ENCODE peak calls at places on chromosome 22, in four cellular contexts. Y is WTC11, N is GM12878, D is K562. J is an unnamed sample.

GRCh38 chr22:44318751-44319150 is 6.0 kb upstream of the SHISAL1 start:
- DNase-seq in Y (no peak), D (no peak), N (no peak), J (no peak)

GRCh38 chr22:43433904-43434600 is 22.2 kb downstream of the MPPED1 start:
- DNase-seq in Y (no peak), N (no peak), D (no peak), J (no peak)

GRCh38 chr22:35593885-35594470 is 23.2 kb downstream of the MB start:
- DNase-seq in D (no peak), N (no peak), Y (no peak), J (no peak)

GRCh38 chr22:39471421-39472141 is 14.8 kb downstream of the MGAT3 start:
- DNase-seq in D (peak), Y (no peak), N (peak), J (no peak)

GRCh38 chr22:35589071-35589735 is 27.9 kb downstream of the MB start:
- DNase-seq in N (no peak), D (no peak), Y (no peak), J (no peak)

GRCh38 chr22:23002612-23003180 is 67.6 kb upstream of the GNAZ start:
- DNase-seq in D (peak), Y (no peak), N (no peak), J (no peak)

GRCh38 chr22:30267382-30268302 is 991 bp upstream of the OSM start:
- DNase-seq in Y (no peak), D (no peak), N (no peak), J (no peak)

GRCh38 chr22:24107668-24108067 is 73.6 kb upstream of the SUSD2 start:
- DNase-seq in N (no peak), D (no peak), Y (no peak), J (no peak)

GRCh38 chr22:44133161-44133560 is 47.6 kb upstream of the PARVG start:
- DNase-seq in N (no peak), D (no peak), Y (no peak), J (no peak)

GRCh38 chr22:48724899-48725298 is 1102.8 kb downstream of the BRD1 start:
- DNase-seq in D (no peak), Y (no peak), N (no peak), J (no peak)

GRCh38 chr22:44400763-44401060 is 88.0 kb upstream of the SHISAL1 start:
- DNase-seq in D (no peak), N (no peak), Y (no peak), J (peak)

GRCh38 chr22:38694049-38694448 is 6.7 kb downstream of the JOSD1 start:
- DNase-seq in Y (no peak), D (no peak), N (no peak), J (no peak)

GRCh38 chr22:30602049-30602448 is 4.9 kb upstream of the TCN2 start:
- DNase-seq in Y (no peak), D (no peak), N (no peak), J (no peak)

GRCh38 chr22:39994046-39994565 is 648 bp upstream of the FAM83F start:
- DNase-seq in Y (no peak), D (peak), N (no peak), J (no peak)

GRCh38 chr22:43529954-43530863 is 118.4 kb downstream of the MPPED1 start:
- DNase-seq in Y (no peak), D (no peak), N (no peak), J (no peak)

GRCh38 chr22:41302016-41302767 is 867 bp downstream of the ZC3H7B start:
- DNase-seq in N (no peak), Y (peak), D (peak), J (peak)

GRCh38 chr22:19085233-19086043 is 36.8 kb downstream of the DGCR2 start:
- DNase-seq in D (peak), N (peak), Y (no peak), J (peak)

GRCh38 chr22:40178417-40179409 is 988 bp downstream of the TNRC6B start:
- DNase-seq in Y (no peak), N (no peak), D (no peak), J (peak)

DNA sequence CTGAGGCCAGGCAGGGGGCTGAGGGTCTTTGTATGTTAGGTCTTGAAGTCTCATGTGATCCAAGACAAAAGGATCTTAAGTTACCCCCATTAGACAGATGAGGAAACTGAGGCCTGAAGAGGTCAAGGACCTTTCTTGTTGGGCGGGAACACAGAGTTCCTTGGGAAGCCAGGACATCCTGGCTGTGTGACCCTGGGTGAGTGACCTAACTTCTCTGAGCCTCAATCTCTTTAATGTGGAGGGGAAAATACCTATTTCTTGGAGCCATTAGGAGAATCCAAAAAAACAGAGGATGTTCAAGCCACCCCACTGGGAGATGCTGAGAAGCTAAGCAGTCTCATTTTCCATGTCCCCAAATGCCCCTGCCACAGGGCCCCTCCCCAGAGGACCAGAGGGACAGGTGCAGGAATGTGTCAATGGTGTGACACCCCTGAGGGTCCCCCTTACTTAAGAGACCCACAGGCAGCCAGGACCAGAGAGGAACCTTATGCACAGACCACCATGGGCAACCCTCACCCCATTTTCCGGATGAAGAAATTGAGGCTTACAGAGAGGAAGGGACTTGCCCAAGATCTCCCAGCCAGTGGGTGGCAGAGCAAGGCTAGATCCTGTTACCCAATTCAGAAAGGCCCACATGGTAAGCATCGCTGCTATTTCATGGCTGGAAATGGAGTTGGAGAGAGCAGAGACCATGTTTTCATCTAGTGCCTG is 8.0 kb downstream of the RAC2 start:
- DNase-seq in D (no peak), N (no peak), Y (no peak), J (no peak)
- TF ChIP-seq USF1 in D (no peak), N (no peak), Y (no peak), J (no peak)

GRCh38 chr22:21761994-21762680 is 26.5 kb upstream of the YPEL1 start:
- DNase-seq in D (no peak), N (no peak), Y (no peak), J (no peak)

GRCh38 chr22:21760640-21761039 is 25.0 kb upstream of the YPEL1 start:
- DNase-seq in N (no peak), Y (no peak), D (no peak), J (no peak)

GRCh38 chr22:21764038-21764804 is 28.6 kb upstream of the YPEL1 start:
- DNase-seq in D (no peak), N (no peak), Y (no peak), J (no peak)

GRCh38 chr22:21761086-21761485 is 25.5 kb upstream of the YPEL1 start:
- DNase-seq in Y (no peak), D (no peak), N (no peak), J (no peak)

DNA sequence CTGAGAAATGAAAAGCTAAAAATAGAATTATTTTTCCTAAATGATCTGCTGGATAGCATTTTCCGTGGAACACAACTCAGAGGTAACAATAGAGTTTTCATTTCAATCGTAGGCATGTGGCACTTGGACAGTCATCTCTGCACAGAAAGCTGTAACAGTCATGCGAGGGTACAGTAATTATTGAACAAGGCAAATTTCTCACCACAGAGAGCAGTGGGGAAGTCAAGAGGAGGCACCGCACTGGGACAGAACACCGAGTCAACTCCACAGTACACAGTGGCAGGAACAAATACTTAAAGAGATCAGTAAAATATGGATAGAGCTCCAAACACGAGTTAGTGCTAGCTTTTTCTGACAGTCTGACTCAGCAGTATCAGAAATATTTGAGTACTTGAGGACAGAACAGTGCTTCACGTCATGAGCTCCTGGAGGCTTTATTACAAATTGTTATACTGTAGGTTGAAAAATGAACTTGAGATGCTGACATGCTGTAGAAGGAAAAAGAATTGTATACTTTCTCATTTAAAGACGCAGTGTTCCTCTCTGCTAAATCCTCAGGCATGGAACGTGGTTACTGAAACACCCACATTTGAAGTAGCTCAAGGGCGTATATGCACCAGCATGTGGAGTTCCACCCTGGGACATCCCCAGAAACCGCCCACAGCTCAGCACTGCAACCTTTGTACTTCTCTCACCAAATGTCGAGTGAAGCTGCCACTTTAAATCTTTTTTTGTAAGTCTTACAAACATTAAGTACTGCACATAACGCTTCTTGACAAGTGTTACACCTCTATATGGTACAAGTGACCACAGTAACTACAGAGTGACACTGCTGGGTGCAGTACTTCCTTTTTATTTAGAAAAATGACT is 27.4 kb upstream of the YPEL1 start:
- DNase-seq in N (no peak), D (no peak), Y (no peak), J (no peak)
- TF ChIP-seq USF1 in N (no peak), D (no peak), Y (no peak), J (no peak)

DNA sequence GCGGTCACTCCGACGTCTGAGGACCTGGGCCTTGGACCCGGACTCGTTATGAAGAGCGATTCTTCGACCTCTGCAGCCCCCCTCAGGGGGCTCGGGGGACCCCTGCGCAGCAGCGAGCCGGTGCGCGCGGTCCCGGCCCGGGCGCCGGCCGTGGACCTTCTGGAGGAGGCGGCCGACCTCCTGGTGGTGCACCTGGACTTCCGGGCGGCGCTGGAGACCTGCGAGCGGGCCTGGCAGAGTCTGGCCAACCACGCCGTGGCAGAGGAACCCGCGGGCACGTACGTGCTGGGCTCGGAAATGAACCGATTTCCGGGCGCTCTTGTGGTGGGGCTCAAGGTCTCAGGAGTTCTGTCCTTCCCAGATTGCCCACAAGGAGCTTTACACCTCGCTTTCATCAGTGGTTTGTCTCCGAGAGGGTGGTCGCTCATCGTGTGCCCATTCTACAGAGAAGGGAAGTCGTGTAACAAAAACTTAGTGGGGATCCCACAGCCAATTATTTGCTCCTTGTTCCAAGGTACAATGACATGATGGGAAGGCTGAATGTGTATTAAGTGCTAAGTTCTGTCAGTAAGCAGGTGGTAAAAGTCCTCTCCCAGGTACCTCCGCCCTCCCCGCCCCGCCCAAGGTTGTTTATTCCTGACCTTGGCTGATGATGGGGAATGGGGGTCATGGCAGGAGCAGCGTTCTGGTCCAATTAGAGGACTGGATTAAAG is 695 bp downstream of the PEX26 start:
- DNase-seq in D (peak), N (no peak), Y (peak), J (peak)
- TF ChIP-seq USF1 in D (no peak), N (no peak), Y (no peak), J (no peak)

DNA sequence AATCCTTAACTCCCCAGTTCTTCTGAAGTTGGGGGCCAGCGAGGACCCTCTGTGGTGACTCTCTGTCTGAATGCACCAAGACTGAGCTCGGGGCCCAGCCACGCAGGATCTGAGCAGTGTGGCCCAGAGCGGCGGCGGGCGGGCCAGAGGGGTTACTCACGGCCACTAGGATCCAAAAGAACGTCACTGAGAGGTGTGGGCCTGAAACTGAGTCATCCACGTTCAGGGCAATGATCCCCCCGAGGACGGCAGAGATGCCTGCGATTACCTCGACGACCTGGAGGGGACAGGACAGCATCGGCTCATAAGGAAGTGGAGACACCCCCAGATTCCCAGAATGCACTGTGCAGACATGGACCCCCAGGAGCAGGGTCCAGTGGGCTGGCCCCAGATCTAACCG is 11.2 kb downstream of the MLC1 start:
- DNase-seq in Y (no peak), D (no peak), N (no peak), J (peak)
- TF ChIP-seq USF1 in Y (no peak), D (no peak), N (no peak), J (no peak)

GRCh38 chr22:42343136-42343484 is 72.7 kb upstream of the TCF20 start:
- DNase-seq in D (no peak), N (no peak), Y (no peak), J (no peak)
- TF ChIP-seq USF1 in D (no peak), N (no peak), Y (no peak), J (no peak)

GRCh38 chr22:46791201-46791731 is 28.8 kb downstream of the TBC1D22A start:
- DNase-seq in Y (no peak), D (no peak), N (no peak), J (no peak)
- TF ChIP-seq USF1 in Y (no peak), D (no peak), N (no peak), J (no peak)

DNA sequence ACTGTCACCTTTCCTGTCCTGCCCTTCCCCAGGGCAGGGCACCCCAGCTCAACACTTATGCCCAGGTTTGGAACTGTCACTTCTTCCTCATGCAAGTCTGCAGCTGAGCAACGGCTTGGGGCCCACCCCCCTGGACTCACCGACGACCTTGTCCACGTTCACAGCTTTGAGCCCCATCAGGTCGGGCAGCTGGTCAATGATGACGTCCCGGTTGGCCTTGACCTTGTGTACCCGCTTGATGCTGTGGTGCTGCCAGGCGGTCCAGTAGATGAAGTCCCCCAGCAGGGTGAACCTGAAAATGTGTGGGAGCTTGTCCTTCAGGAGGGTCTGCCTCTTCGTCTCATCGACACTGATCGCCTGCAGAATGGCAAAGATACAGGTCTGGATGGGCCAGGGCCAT is 135.0 kb downstream of the CRYBB2 start:
- DNase-seq in N (no peak), Y (no peak), D (no peak), J (no peak)
- TF ChIP-seq USF1 in N (no peak), Y (no peak), D (no peak), J (no peak)

J was measured in SK-N-SH.